ENCODE peak calls at places on chromosomes 11 and 22, in four cellular contexts. Z is neural progenitor cell, G is thyroid gland, W is GM06990. K is an unnamed sample.

GRCh38 chr11:1810761-1811160 is 24.0 kb upstream of the SYT8 start:
- DNase-seq in Z (no peak), G (no peak), W (no peak), K (no peak)

GRCh38 chr11:23959466-23959865 is 537.4 kb upstream of the LUZP2 start:
- DNase-seq in Z (no peak), G (no peak), W (no peak), K (no peak)

GRCh38 chr11:102151784-102152525 is 41.7 kb downstream of the YAP1 start:
- DNase-seq in Z (no peak), G (no peak), W (no peak), K (peak)

GRCh38 chr11:68431984-68432600 is 28.5 kb upstream of the PPP6R3 start:
- DNase-seq in Z (no peak), G (no peak), W (no peak), K (no peak)

GRCh38 chr22:47422736-47423135 is 660.3 kb downstream of the TBC1D22A start:
- DNase-seq in Z (no peak), G (no peak), W (no peak), K (no peak)

GRCh38 chr22:39278040-39278439 is 33.3 kb upstream of the PDGFB start:
- DNase-seq in Z (no peak), G (no peak), W (no peak), K (no peak)

GRCh38 chr22:45777046-45777851 is 105.6 kb downstream of the ATXN10 start:
- DNase-seq in Z (no peak), G (no peak), W (no peak), K (peak)

GRCh38 chr22:27512283-27512761 is 289.2 kb downstream of the MN1 start:
- DNase-seq in Z (no peak), G (peak), W (no peak), K (peak)

GRCh38 chr11:34851916-34852315 is 64.3 kb downstream of the APIP start:
- DNase-seq in Z (no peak), G (no peak), W (no peak), K (no peak)

GRCh38 chr11:10866893-10867331 is 9.1 kb upstream of the ZBED5 start:
- DNase-seq in Z (no peak), G (no peak), W (no peak), K (peak)

GRCh38 chr22:29820941-29821789 is 16.9 kb downstream of the ASCC2 start:
- DNase-seq in Z (no peak), G (peak), W (peak), K (peak)

GRCh38 chr11:35376613-35377012 is 42.7 kb downstream of the SLC1A2 start:
- DNase-seq in Z (no peak), G (no peak), W (no peak), K (peak)

GRCh38 chr22:48264586-48264985 is 1502.1 kb downstream of the TBC1D22A start:
- DNase-seq in Z (no peak), G (no peak), W (no peak), K (no peak)

GRCh38 chr11:130894322-130895025 is 21.8 kb downstream of the SNX19 start:
- DNase-seq in Z (peak), G (peak), W (peak), K (peak)

GRCh38 chr11:94342250-94342649 is 37.9 kb downstream of the IZUMO1R start:
- DNase-seq in Z (no peak), G (no peak), W (no peak), K (no peak)

GRCh38 chr11:94028436-94028835 is 7.3 kb downstream of the HEPHL1 start:
- DNase-seq in Z (no peak), G (no peak), W (no peak), K (peak)

GRCh38 chr11:6812391-6813005 is 13.0 kb upstream of the OR6A2 start:
- DNase-seq in Z (peak), G (no peak), W (peak), K (peak)

GRCh38 chr11:35802221-35802620 is 139.6 kb downstream of the TRIM44 start:
- DNase-seq in Z (no peak), G (no peak), W (no peak), K (no peak)

GRCh38 chr22:39778055-39778454 is 115.5 kb downstream of the ENTHD1 start:
- DNase-seq in Z (no peak), G (no peak), W (no peak), K (no peak)

GRCh38 chr11:93024376-93024775 is 54.9 kb downstream of the MTNR1B start:
- DNase-seq in Z (no peak), G (peak), W (no peak), K (peak)

GRCh38 chr11:79864882-79865281 is 424.1 kb upstream of the TENM4 start:
- DNase-seq in Z (no peak), G (no peak), W (no peak), K (no peak)

GRCh38 chr11:1384206-1384965 is 5.3 kb upstream of the BRSK2 start:
- DNase-seq in Z (no peak), G (no peak), W (peak), K (peak)

GRCh38 chr22:30575011-30575671 is 676 bp upstream of the GAL3ST1 start:
- DNase-seq in Z (peak), G (no peak), W (no peak), K (peak)

GRCh38 chr22:31829505-31829904 is 75.7 kb downstream of the DEPDC5 start:
- DNase-seq in Z (no peak), G (no peak), W (peak), K (peak)

GRCh38 chr11:125777309-125777708 is 1.3 kb downstream of the PATE2 start:
- DNase-seq in Z (no peak), G (no peak), W (no peak), K (no peak)

GRCh38 chr11:118533769-118534729 is 3.1 kb downstream of the TMEM25 start:
- DNase-seq in Z (no peak), G (no peak), W (no peak), K (no peak)

GRCh38 chr11:127627629-127628462 is 627.3 kb upstream of the KIRREL3 start:
- DNase-seq in Z (no peak), G (peak), W (no peak), K (no peak)

GRCh38 chr11:76637491-76638266 is 32.9 kb downstream of the LRRC32 start:
- DNase-seq in Z (no peak), G (no peak), W (peak), K (no peak)

GRCh38 chr11:45774023-45774655 is 30.8 kb upstream of the SLC35C1 start:
- DNase-seq in Z (no peak), G (no peak), W (no peak), K (no peak)

GRCh38 chr11:11937957-11938356 is 70.5 kb downstream of the DKK3 start:
- DNase-seq in Z (no peak), G (no peak), W (no peak), K (no peak)

GRCh38 chr11:68036141-68036716 is 2.6 kb upstream of the TCIRG1 start:
- DNase-seq in Z (no peak), G (no peak), W (no peak), K (no peak)

GRCh38 chr22:31841029-31841827 is 87.4 kb downstream of the DEPDC5 start:
- DNase-seq in Z (no peak), G (peak), W (no peak), K (no peak)

GRCh38 chr11:96215094-96215782 is 127.8 kb downstream of the MAML2 start:
- DNase-seq in Z (no peak), G (peak), W (peak), K (peak)

GRCh38 chr22:42608481-42609361 is 6.0 kb downstream of the POLDIP3 start:
- DNase-seq in Z (peak), G (peak), W (no peak), K (peak)

GRCh38 chr22:35178446-35178845 is 78.8 kb upstream of the HMGXB4 start:
- DNase-seq in Z (no peak), G (no peak), W (no peak), K (no peak)

GRCh38 chr22:35175392-35175791 is 81.9 kb upstream of the HMGXB4 start:
- DNase-seq in Z (no peak), G (no peak), W (no peak), K (no peak)

GRCh38 chr22:35173655-35174054 is 83.6 kb upstream of the HMGXB4 start:
- DNase-seq in Z (no peak), G (no peak), W (no peak), K (no peak)

GRCh38 chr22:35174398-35174797 is 82.9 kb upstream of the HMGXB4 start:
- DNase-seq in Z (no peak), G (no peak), W (no peak), K (no peak)

DNA sequence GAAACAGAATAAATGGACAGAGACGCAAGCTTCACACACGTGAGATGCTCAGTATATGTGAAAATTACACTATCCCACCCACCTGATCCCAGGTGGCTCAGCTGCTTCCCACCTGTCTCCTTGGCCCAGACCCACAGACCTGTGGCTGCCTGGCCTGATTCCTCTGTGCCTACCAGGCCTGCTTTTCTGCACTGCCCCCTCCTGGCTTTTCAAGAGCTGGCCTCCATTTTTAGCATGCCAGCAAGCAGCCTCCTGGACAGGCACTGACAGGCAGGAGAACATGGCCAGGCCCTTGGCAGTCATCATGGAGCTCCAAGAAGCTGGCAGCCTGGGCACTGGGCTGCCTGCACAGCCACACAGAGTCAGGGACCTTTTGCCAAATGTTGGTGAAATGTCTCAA is 79.5 kb upstream of the HMGXB4 start:
- DNase-seq in Z (peak), G (no peak), W (no peak), K (no peak)
- TF ChIP-seq CTCF in Z (peak), G (no peak), W (peak), K (no peak)

GRCh38 chr11:57322881-57323467 is 1.8 kb downstream of the TNKS1BP1 start:
- DNase-seq in Z (no peak), G (no peak), W (no peak), K (peak)

GRCh38 chr11:57321996-57322880 is 2.5 kb downstream of the TNKS1BP1 start:
- DNase-seq in Z (peak), G (peak), W (no peak), K (peak)

GRCh38 chr11:57320067-57320718 is 4.6 kb downstream of the TNKS1BP1 start:
- DNase-seq in Z (no peak), G (no peak), W (no peak), K (no peak)

GRCh38 chr11:57321388-57321995 is 3.3 kb downstream of the TNKS1BP1 start:
- DNase-seq in Z (no peak), G (peak), W (no peak), K (peak)

GRCh38 chr11:57320719-57321387 is 3.9 kb downstream of the TNKS1BP1 start:
- DNase-seq in Z (no peak), G (peak), W (no peak), K (no peak)
- H3K4me3 ChIP-seq in Z (no peak), G (no peak), W (no peak), K (peak)

GRCh38 chr22:22770280-22770871 is 117.2 kb upstream of the IGLL5 start:
- DNase-seq in Z (peak), G (peak), W (no peak), K (peak)
- TF ChIP-seq CTCF in Z (peak), G (no peak), W (peak), K (peak)

GRCh38 chr22:49962012-49962750 is 1.6 kb downstream of the PIM3 start:
- DNase-seq in Z (peak), G (peak), W (peak), K (peak)

GRCh38 chr22:49964493-49965290 is 4.1 kb downstream of the PIM3 start:
- DNase-seq in Z (peak), G (no peak), W (peak), K (no peak)

GRCh38 chr22:49962751-49963646 is 2.4 kb downstream of the PIM3 start:
- DNase-seq in Z (no peak), G (no peak), W (peak), K (no peak)

GRCh38 chr22:49964136-49964492 is 3.5 kb downstream of the PIM3 start:
- DNase-seq in Z (no peak), G (no peak), W (peak), K (no peak)

GRCh38 chr22:49963647-49964026 is 3.1 kb downstream of the PIM3 start:
- DNase-seq in Z (no peak), G (no peak), W (no peak), K (no peak)
- H3K4me3 ChIP-seq in Z (no peak), G (no peak), W (peak), K (peak)

GRCh38 chr11:64101461-64101860 is 64.5 kb downstream of the MACROD1 start:
- DNase-seq in Z (no peak), G (peak), W (no peak), K (no peak)

GRCh38 chr11:64102005-64102738 is 63.7 kb downstream of the MACROD1 start:
- DNase-seq in Z (no peak), G (peak), W (no peak), K (peak)

GRCh38 chr11:64100782-64101358 is 65.0 kb downstream of the MACROD1 start:
- DNase-seq in Z (no peak), G (peak), W (no peak), K (no peak)

GRCh38 chr11:64099436-64099835 is 63.7 kb downstream of the FLRT1 start:
- DNase-seq in Z (no peak), G (no peak), W (no peak), K (no peak)

GRCh38 chr11:64100345-64100744 is 64.6 kb downstream of the FLRT1 start:
- DNase-seq in Z (no peak), G (peak), W (peak), K (no peak)
- TF ChIP-seq CTCF in Z (peak), G (no peak), W (peak), K (peak)

DNA sequence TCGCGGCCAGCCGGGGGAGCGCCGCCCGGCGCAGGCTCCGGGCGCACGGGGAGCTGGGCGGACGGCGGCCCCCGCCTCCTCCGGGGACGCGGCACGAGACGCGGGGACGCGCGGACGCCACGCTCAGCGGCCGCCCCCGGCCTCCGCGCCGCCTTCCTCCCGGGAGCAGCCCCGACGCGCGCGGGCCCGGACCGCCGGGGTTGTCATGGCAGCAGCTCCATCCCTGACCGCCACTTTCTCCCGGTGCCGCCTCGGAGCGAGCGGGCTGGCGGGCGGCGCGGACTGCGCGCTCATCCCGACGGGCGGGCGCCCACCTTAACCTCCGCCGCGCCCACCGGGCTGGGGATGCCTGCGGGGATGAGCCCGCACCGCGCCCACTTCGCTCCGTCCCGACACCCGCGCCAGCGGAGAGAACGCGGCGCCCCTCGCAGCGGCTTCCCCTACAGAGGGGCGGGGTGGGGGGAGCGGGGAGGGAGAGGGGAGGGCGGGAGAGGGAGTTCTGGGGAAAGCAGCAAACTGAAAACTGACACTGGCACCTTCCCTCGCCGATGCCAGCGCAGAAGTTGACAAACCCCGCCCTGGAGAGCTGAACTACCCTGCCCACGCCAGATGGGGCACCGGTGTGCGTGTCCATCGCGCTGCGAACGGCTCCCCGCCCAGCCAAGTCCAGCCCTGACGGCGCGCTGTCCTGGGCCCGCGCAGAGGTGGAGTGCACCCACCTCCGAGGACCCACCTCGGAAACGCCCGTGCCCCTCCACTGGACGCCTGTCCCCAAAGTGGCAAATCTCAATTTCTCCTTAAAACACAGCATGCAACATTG is 588.4 kb downstream of the OPCML start:
- DNase-seq in Z (peak), G (no peak), W (no peak), K (no peak)
- H3K4me3 ChIP-seq in Z (peak), G (no peak), W (no peak), K (peak)

GRCh38 chr11:14793546-14793945 is 98.5 kb downstream of the CYP2R1 start:
- DNase-seq in Z (no peak), G (no peak), W (no peak), K (peak)

GRCh38 chr11:14784230-14784629 is 107.8 kb downstream of the CYP2R1 start:
- DNase-seq in Z (no peak), G (no peak), W (no peak), K (no peak)

GRCh38 chr11:14789879-14790484 is 102.0 kb downstream of the CYP2R1 start:
- DNase-seq in Z (no peak), G (no peak), W (no peak), K (peak)
- TF ChIP-seq CTCF in Z (peak), G (no peak), W (peak), K (peak)

GRCh38 chr11:44304091-44305084 is 5.6 kb downstream of the ALX4 start:
- DNase-seq in Z (peak), G (no peak), W (no peak), K (no peak)
- H3K4me3 ChIP-seq in Z (peak), G (no peak), W (no peak), K (no peak)